ENCODE peak calls at places on chromosomes 2 and 18, in ten cellular contexts. X, N, T, F, E, Y, U, W, P and J are unnamed samples.
A peak's percentile ranks its signal among the peaks of the same experiment; 100 is the strongest.

GRCh38 chr2:72115361-72116080 is 32.1 kb downstream of the CYP26B1 start:
- DNase-seq in E (peak; percentile 95), X (no peak), W (no peak), U (peak; percentile 27), N (no peak), Y (peak; percentile 99), P (peak; percentile 68), T (no peak), F (no peak), J (no peak)

GRCh38 chr2:47195149-47195548 is 40.0 kb upstream of the STPG4 start:
- DNase-seq in F (no peak), X (no peak), Y (no peak), E (peak; percentile 39), W (no peak), T (no peak), N (no peak), P (peak; percentile 65), U (no peak), J (no peak)

GRCh38 chr2:228615501-228615900 is 434.0 kb upstream of the SPHKAP start:
- DNase-seq in P (peak; percentile 7), T (no peak), U (no peak), X (no peak), W (no peak), F (no peak), N (no peak), E (no peak), Y (no peak), J (no peak)

GRCh38 chr2:4368907-4369306 is 665.5 kb downstream of the DCDC2C start:
- DNase-seq in W (no peak), Y (no peak), X (no peak), F (no peak), E (no peak), U (no peak), P (no peak), T (no peak), N (no peak), J (no peak)

GRCh38 chr2:120308038-120308910 is 37.7 kb upstream of the INHBB start:
- DNase-seq in F (no peak), W (no peak), X (no peak), P (no peak), Y (no peak), E (no peak), N (no peak), T (no peak), U (no peak), J (no peak)

GRCh38 chr2:99380376-99381010 is 43.3 kb downstream of the EIF5B start:
- DNase-seq in X (no peak), Y (no peak), N (no peak), F (no peak), P (no peak), E (no peak), T (no peak), W (no peak), U (no peak), J (no peak)

GRCh38 chr2:28359222-28360065 is 33.2 kb upstream of the FOSL2 start:
- DNase-seq in N (peak; percentile 55), T (peak; percentile 29), F (peak; percentile 69), Y (no peak), P (peak; percentile 68), E (no peak), X (peak; percentile 81), W (no peak), U (no peak), J (peak; percentile 45)

GRCh38 chr2:3313845-3314375 is 63.7 kb downstream of the EIPR1 start:
- DNase-seq in E (no peak), P (no peak), X (no peak), W (no peak), Y (no peak), N (no peak), U (no peak), T (no peak), F (no peak), J (no peak)

GRCh38 chr18:55096261-55097026 is 137.2 kb upstream of the CCDC68 start:
- DNase-seq in E (peak; percentile 81), Y (no peak), U (peak; percentile 16), X (no peak), F (no peak), P (peak; percentile 86), W (peak; percentile 42), N (no peak), T (no peak), J (no peak)